ENCODE peak calls at places on chromosomes 5 and 9, in five cellular contexts. J is breast epithelium, C is sigmoid colon, R is HCT116, Q is stomach. W is an unnamed sample.
A peak's percentile ranks its signal among the peaks of the same experiment; 100 is the strongest.

GRCh38 chr5:176697267-176697928 is 50.1 kb downstream of the TSPAN17 start:
- DNase-seq in J (no peak), C (no peak), R (no peak), Q (no peak), W (no peak)

GRCh38 chr5:113394658-113395057 is 40.1 kb downstream of the TSSK1B start:
- DNase-seq in J (no peak), C (no peak), R (no peak), Q (no peak), W (no peak)

GRCh38 chr9:134618163-134618822 is 23.3 kb upstream of the COL5A1 start:
- DNase-seq in J (no peak), C (peak; percentile 65), R (no peak), Q (no peak), W (no peak)

GRCh38 chr5:159392881-159393280 is 62.6 kb upstream of the IL12B start:
- DNase-seq in J (no peak), C (no peak), R (no peak), Q (no peak), W (no peak)

GRCh38 chr9:135030711-135031245 is 56.7 kb upstream of the OLFM1 start:
- DNase-seq in J (no peak), C (no peak), R (no peak), Q (no peak), W (no peak)

GRCh38 chr9:121222524-121223171 is 21.0 kb upstream of the RAB14 start:
- DNase-seq in J (no peak), C (no peak), R (peak; percentile 54), Q (no peak), W (no peak)

GRCh38 chr5:16590685-16591084 is 26.1 kb downstream of the RETREG1 start:
- DNase-seq in J (no peak), C (no peak), R (no peak), Q (no peak), W (no peak)

GRCh38 chr5:138536215-138536614 is 6.8 kb downstream of the ETF1 start:
- DNase-seq in J (no peak), C (no peak), R (no peak), Q (no peak), W (no peak)

GRCh38 chr5:94288937-94289336 is 329.5 kb downstream of the KIAA0825 start:
- DNase-seq in J (no peak), C (no peak), R (no peak), Q (no peak), W (no peak)

GRCh38 chr9:137298983-137299521 is 3.0 kb downstream of the NRARP start:
- DNase-seq in J (no peak), C (no peak), R (no peak), Q (no peak), W (no peak)

GRCh38 chr9:36877239-36877638 is 156.8 kb downstream of the PAX5 start:
- DNase-seq in J (no peak), C (no peak), R (no peak), Q (no peak), W (no peak)

GRCh38 chr9:87206064-87206661 is 258.9 kb upstream of the GAS1 start:
- DNase-seq in J (no peak), C (no peak), R (no peak), Q (no peak), W (no peak)

GRCh38 chr9:100220936-100221335 is 121.9 kb downstream of the INVS start:
- DNase-seq in J (no peak), C (no peak), R (no peak), Q (no peak), W (no peak)

GRCh38 chr9:135134253-135135028 is 47.0 kb downstream of the OLFM1 start:
- DNase-seq in J (no peak), C (no peak), R (no peak), Q (no peak), W (no peak)

GRCh38 chr5:88734983-88735382 is 148.0 kb downstream of the MEF2C start:
- DNase-seq in J (no peak), C (no peak), R (no peak), Q (no peak), W (no peak)

GRCh38 chr9:88936668-88937067 is 54.6 kb upstream of the S1PR3 start:
- DNase-seq in J (peak; percentile 26), C (no peak), R (no peak), Q (no peak), W (no peak)

GRCh38 chr5:63963926-63964325 is 1.7 kb upstream of the HTR1A start:
- DNase-seq in J (no peak), C (no peak), R (no peak), Q (no peak), W (no peak)

GRCh38 chr9:132114102-132114707 is 34.5 kb upstream of the MED27 start:
- DNase-seq in J (no peak), C (no peak), R (no peak), Q (peak; percentile 61), W (peak; percentile 42)

GRCh38 chr5:67211926-67212325 is 15.3 kb upstream of the CD180 start:
- DNase-seq in J (no peak), C (peak; percentile 11), R (no peak), Q (no peak), W (no peak)

GRCh38 chr5:140358738-140359310 is 1.2 kb upstream of the SLC4A9 start:
- DNase-seq in J (no peak), C (no peak), R (no peak), Q (no peak), W (no peak)

GRCh38 chr5:609506-609905 is 2.6 kb upstream of the CEP72 start:
- DNase-seq in J (no peak), C (peak; percentile 48), R (no peak), Q (peak; percentile 10), W (no peak)

GRCh38 chr5:139808481-139809330 is 13.1 kb downstream of the PSD2 start:
- DNase-seq in J (no peak), C (no peak), R (no peak), Q (no peak), W (no peak)

GRCh38 chr9:132885691-132886357 is 7.1 kb downstream of the SPACA9 start:
- DNase-seq in J (no peak), C (no peak), R (no peak), Q (no peak), W (no peak)

GRCh38 chr9:123326662-123327093 is 29.3 kb upstream of the CRB2 start:
- DNase-seq in J (no peak), C (no peak), R (no peak), Q (no peak), W (no peak)

GRCh38 chr5:33272288-33272687 is 168.5 kb upstream of the TARS1 start:
- DNase-seq in J (no peak), C (no peak), R (peak; percentile 59), Q (no peak), W (no peak)

GRCh38 chr9:81825831-81826540 is 102.2 kb upstream of the SPATA31D4 start:
- DNase-seq in J (no peak), C (no peak), R (no peak), Q (no peak), W (no peak)

GRCh38 chr5:59037041-59037440 is 454.2 kb downstream of the RAB3C start:
- DNase-seq in J (no peak), C (no peak), R (no peak), Q (no peak), W (no peak)

GRCh38 chr9:126397056-126397455 is 70.4 kb downstream of the MVB12B start:
- DNase-seq in J (no peak), C (no peak), R (no peak), Q (peak; percentile 50), W (no peak)
- TF ChIP-seq CTCF in J (no peak), C (no peak), R (no peak), Q (no peak), W (no peak)

GRCh38 chr5:56814963-56815656 is at the start of gene MAP3K1:
- DNase-seq in J (peak; percentile 77), C (peak; percentile 81), R (no peak), Q (peak; percentile 94), W (peak; percentile 90)
- TF ChIP-seq POLR2AphosphoS5 in J (peak; percentile 7), C (no peak), R (peak; percentile 63), Q (peak; percentile 77), W (no peak)

GRCh38 chr5:169827769-169828168 is 152.5 kb downstream of the INSYN2B start:
- DNase-seq in J (no peak), C (no peak), R (no peak), Q (no peak), W (no peak)

GRCh38 chr5:169832236-169832635 is 148.1 kb downstream of the INSYN2B start:
- DNase-seq in J (no peak), C (no peak), R (no peak), Q (no peak), W (no peak)

GRCh38 chr5:169831331-169831730 is 149.0 kb downstream of the INSYN2B start:
- DNase-seq in J (no peak), C (no peak), R (no peak), Q (no peak), W (peak; percentile 28)

GRCh38 chr5:169828385-169828784 is 151.9 kb downstream of the INSYN2B start:
- DNase-seq in J (no peak), C (no peak), R (no peak), Q (no peak), W (no peak)

GRCh38 chr5:169826618-169827017 is 153.7 kb downstream of the INSYN2B start:
- DNase-seq in J (no peak), C (no peak), R (no peak), Q (no peak), W (no peak)
- TF ChIP-seq CTCF in J (no peak), C (no peak), R (no peak), Q (no peak), W (no peak)

GRCh38 chr5:124889522-124889828 is 143.0 kb upstream of the ZNF608 start:
- DNase-seq in J (no peak), C (no peak), R (no peak), Q (no peak), W (no peak)

GRCh38 chr5:124888622-124889521 is 142.4 kb upstream of the ZNF608 start:
- DNase-seq in J (no peak), C (no peak), R (no peak), Q (no peak), W (no peak)

GRCh38 chr5:124891179-124891578 is 144.7 kb upstream of the ZNF608 start:
- DNase-seq in J (no peak), C (no peak), R (no peak), Q (no peak), W (no peak)

GRCh38 chr5:124888050-124888506 is 141.6 kb upstream of the ZNF608 start:
- DNase-seq in J (no peak), C (no peak), R (no peak), Q (no peak), W (no peak)

GRCh38 chr5:124889850-124890249 is 143.4 kb upstream of the ZNF608 start:
- DNase-seq in J (no peak), C (no peak), R (no peak), Q (no peak), W (no peak)
- TF ChIP-seq POLR2AphosphoS5 in J (no peak), C (no peak), R (no peak), Q (no peak), W (no peak)